ENCODE peak calls at places on chromosomes 13 and 19, in five cellular contexts. A is GM12878; J is tibial artery; V is mammary epithelial cell; W is CD8-positive, alpha-beta T cell. U is an unnamed sample. For H3K4me1, the result is how much of the 10 kb centered on the place peaks cover.

GRCh38 chr19:16417660-16418596 is 53.8 kb downstream of the EPS15L1 start:
- DNase-seq in A (no peak), J (no peak), V (peak), W (peak), U (peak)

GRCh38 chr13:27022571-27023311 is 148.9 kb downstream of the USP12 start:
- DNase-seq in A (no peak), J (no peak), V (peak), W (no peak), U (no peak)

GRCh38 chr19:17183271-17183757 is 31.8 kb upstream of the USE1 start:
- DNase-seq in A (no peak), J (no peak), V (no peak), W (no peak), U (no peak)

GRCh38 chr13:33744589-33745369 is 73.2 kb upstream of the RFC3 start:
- DNase-seq in A (no peak), J (no peak), V (no peak), W (no peak), U (no peak)

GRCh38 chr19:32373614-32374295 is 28.3 kb downstream of the ZNF507 start:
- DNase-seq in A (no peak), J (no peak), V (peak), W (no peak), U (no peak)

GRCh38 chr13:90205081-90205480 is 1142.4 kb upstream of the MIR17HG start:
- DNase-seq in A (no peak), J (no peak), V (peak), W (no peak), U (no peak)

GRCh38 chr19:11069451-11070009 is 19.7 kb upstream of the LDLR start:
- DNase-seq in A (no peak), J (no peak), V (no peak), W (no peak), U (no peak)

GRCh38 chr19:6947745-6948144 is 60.4 kb downstream of the ADGRE1 start:
- DNase-seq in A (peak), J (no peak), V (no peak), W (no peak), U (no peak)

GRCh38 chr19:18593367-18594095 is 4.9 kb downstream of the REX1BD start:
- DNase-seq in A (no peak), J (no peak), V (no peak), W (no peak), U (no peak)

GRCh38 chr19:29083863-29084262 is 129.1 kb downstream of the UQCRFS1 start:
- DNase-seq in A (no peak), J (no peak), V (no peak), W (no peak), U (no peak)

GRCh38 chr13:85091835-85092234 is 707.4 kb downstream of the SLITRK6 start:
- DNase-seq in A (no peak), J (no peak), V (no peak), W (no peak), U (no peak)

GRCh38 chr13:38662362-38662761 is 24.5 kb upstream of the FREM2 start:
- DNase-seq in A (no peak), J (no peak), V (peak), W (no peak), U (no peak)

GRCh38 chr19:29804493-29804892 is 7.3 kb upstream of the CCNE1 start:
- DNase-seq in A (peak), J (no peak), V (no peak), W (no peak), U (no peak)

GRCh38 chr19:32676186-32676894 is 692 bp downstream of the RGS9BP start:
- DNase-seq in A (no peak), J (no peak), V (peak), W (peak), U (no peak)

GRCh38 chr19:55079400-55080038 is 3.9 kb downstream of the EPS8L1 start:
- DNase-seq in A (no peak), J (no peak), V (no peak), W (no peak), U (no peak)

GRCh38 chr13:91785435-91786137 is 387.2 kb downstream of the GPC5 start:
- DNase-seq in A (no peak), J (no peak), V (no peak), W (no peak), U (no peak)

GRCh38 chr13:40271931-40272775 is 394.3 kb downstream of the FOXO1 start:
- DNase-seq in A (no peak), J (peak), V (peak), W (peak), U (no peak)

GRCh38 chr13:26186995-26187394 is 35.1 kb downstream of the RNF6 start:
- DNase-seq in A (no peak), J (no peak), V (no peak), W (no peak), U (no peak)

GRCh38 chr13:111461445-111462149 is 141.2 kb downstream of the TEX29 start:
- DNase-seq in A (no peak), J (no peak), V (no peak), W (no peak), U (no peak)

GRCh38 chr13:30340367-30341184 is 33.2 kb upstream of the KATNAL1 start:
- DNase-seq in A (no peak), J (peak), V (peak), W (no peak), U (peak)

GRCh38 chr13:37870489-37870845 is 895 bp upstream of the TRPC4 start:
- DNase-seq in A (no peak), J (no peak), V (no peak), W (no peak), U (no peak)

DNA sequence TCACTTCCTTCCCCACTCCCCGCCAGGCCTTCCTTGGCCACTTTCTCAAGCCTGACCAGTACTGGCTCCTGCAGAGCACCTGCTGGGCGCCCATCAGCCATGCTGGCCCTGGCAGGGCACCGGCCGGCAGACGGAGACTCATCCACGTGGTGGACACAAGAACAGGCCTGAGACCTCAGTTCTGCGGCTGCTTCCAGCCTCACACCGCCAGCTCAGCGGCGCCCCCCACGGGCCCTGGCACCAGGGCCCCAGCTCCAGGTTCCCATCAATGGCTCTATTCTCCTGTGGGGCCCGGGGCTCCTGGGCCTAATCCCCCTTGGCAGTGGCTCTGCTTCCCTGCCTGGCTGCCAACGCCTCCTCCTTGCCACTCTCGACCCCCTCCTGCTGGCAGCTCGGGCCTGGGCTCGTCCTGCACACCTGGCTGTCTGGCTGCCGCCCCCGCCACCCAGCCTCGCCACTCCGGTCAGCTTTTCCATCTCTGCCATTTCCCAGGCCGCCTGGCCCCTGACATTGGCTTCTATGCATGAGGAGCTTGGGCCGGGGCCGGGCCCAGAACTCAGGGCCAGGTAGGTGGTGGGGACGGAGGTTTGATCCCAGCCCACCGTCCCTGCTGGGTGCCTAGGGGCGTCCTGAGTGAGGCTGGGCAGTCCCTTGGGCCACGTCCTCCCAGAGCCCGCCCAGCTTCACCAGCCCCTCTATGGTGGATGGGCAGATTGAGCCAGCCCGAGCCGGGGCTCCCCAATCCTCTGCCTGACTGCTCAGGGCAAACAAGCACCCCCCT is 6.2 kb downstream of the NDUFA11 start:
- DNase-seq in A (no peak), J (no peak), V (no peak), W (no peak), U (no peak)
- TF ChIP-seq CTCF in A (no peak), J (no peak), V (peak), W (no peak), U (peak)

GRCh38 chr19:13094771-13095392 is 7.8 kb downstream of the LYL1 start:
- DNase-seq in A (no peak), J (no peak), V (no peak), W (no peak), U (peak)

GRCh38 chr19:13095393-13095784 is 7.3 kb downstream of the LYL1 start:
- DNase-seq in A (no peak), J (no peak), V (no peak), W (peak), U (no peak)

GRCh38 chr19:13096968-13097330 is 5.7 kb downstream of the LYL1 start:
- DNase-seq in A (no peak), J (no peak), V (no peak), W (no peak), U (no peak)

GRCh38 chr19:13097331-13098258 is 5.1 kb downstream of the LYL1 start:
- DNase-seq in A (no peak), J (peak), V (no peak), W (no peak), U (no peak)

GRCh38 chr19:13095934-13096890 is 6.4 kb downstream of the LYL1 start:
- DNase-seq in A (no peak), J (no peak), V (no peak), W (no peak), U (peak)
- H3K4me1 ChIP-seq in A (under half), J (half or more), V (under half), W (half or more), U (under half)

DNA sequence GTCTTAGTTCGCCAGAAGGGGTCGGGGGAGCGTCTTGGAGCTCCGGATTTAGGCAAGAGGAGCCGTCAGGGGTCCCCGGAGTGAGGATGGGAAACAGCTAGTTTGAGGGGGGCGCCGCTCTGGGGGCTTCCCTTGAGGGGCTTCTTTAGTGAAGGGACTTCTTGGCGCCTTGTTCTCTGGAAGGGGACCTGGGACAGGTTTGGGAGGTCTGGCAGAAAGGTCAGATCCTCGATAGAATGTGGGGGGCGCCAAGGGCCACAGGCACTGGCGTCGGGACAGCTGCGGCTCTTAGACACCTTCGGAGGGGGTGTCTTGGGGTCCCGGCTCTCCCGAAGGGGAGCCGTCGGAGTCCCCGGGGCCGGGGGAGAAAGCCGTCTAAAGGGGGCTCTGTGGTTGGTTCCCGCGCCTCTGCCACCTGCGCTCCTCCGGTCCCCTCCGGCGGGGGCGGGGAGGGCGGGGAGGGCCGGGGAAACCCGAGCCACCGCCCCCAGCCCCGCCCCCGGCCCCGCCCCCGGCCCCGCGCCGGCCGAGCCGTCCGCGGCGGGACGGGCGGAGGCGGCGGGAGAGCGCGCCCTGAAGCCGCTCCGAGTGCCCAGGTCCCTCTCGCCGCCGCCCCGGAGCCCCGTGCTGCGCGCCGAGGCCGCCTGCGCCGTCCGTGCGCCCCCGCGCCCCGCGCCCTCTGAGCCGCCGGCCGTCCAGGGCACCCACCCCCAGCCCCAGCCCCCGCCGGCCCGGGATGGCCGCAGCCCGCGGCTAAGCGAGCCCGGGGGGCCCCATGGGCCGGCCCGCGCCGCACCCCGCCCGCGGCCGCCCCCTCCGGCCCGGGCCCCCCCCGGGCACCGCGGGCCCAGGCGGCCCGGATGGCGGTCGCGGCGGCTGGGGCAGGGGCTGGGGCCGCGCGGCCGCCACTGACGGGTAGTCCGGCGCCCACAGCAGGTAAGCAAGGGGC is at the start of gene NRTN:
- DNase-seq in A (no peak), J (no peak), V (no peak), W (peak), U (peak)
- H3K4me3 ChIP-seq in A (no peak), J (no peak), V (peak), W (peak), U (peak)

GRCh38 chr19:309206-309565 is 18.0 kb upstream of the PLPP2 start:
- DNase-seq in A (no peak), J (no peak), V (no peak), W (no peak), U (no peak)
- TF ChIP-seq CTCF in A (no peak), J (no peak), V (no peak), W (no peak), U (no peak)

GRCh38 chr13:46179576-46180368 is 2.2 kb downstream of the LCP1 start:
- DNase-seq in A (no peak), J (peak), V (no peak), W (peak), U (no peak)

GRCh38 chr13:46183018-46183940 is 1.3 kb upstream of the LCP1 start:
- DNase-seq in A (no peak), J (no peak), V (no peak), W (no peak), U (no peak)

GRCh38 chr13:46180393-46180792 is 1.6 kb downstream of the LCP1 start:
- DNase-seq in A (no peak), J (no peak), V (no peak), W (no peak), U (no peak)

GRCh38 chr13:46182491-46182877 is 507 bp upstream of the LCP1 start:
- DNase-seq in A (no peak), J (no peak), V (no peak), W (no peak), U (no peak)

GRCh38 chr13:46181799-46182490 is at the start of gene LCP1:
- DNase-seq in A (peak), J (no peak), V (peak), W (peak), U (no peak)
- H3K4me1 ChIP-seq in A (under half), J (under half), V (under half), W (under half), U (under half)

GRCh38 chr19:23956051-23956450 is 41.4 kb downstream of the ZNF726 start:
- DNase-seq in A (no peak), J (no peak), V (no peak), W (no peak), U (no peak)

DNA sequence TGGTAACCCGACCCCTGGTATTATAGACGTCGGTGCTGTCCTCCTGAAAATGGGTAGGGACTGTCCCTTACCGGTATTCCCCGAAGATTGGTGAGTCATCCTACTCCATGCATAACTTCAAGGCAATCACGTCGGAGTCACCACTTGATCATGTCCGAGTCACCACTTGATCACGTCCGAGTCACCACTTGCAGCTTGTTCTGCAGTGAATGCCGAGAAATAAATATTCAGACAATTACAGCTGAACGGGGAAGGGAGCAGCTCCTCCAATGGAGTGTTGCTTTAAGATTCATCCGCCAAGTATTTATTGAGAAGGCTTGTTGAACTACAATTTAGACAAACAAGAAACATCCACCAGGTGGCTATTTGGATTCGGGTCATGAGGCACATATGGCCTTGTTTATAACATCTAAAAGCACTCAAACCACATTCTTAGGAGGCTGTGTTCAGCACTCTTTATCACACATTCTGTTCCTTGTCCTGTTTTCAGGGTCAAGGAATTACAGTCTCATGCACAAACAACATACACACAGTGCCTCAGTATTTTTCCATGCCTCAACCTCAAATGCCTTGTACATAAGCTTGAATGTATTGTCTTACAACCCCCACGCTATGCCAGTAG is 43.1 kb downstream of the ZNF726 start:
- DNase-seq in A (no peak), J (no peak), V (peak), W (no peak), U (no peak)
- H3K4me3 ChIP-seq in A (no peak), J (no peak), V (no peak), W (no peak), U (no peak)

U was measured in BE2C.